ENCODE peak calls at places on chromosomes 13 and 19, in five cellular contexts. One of them, this sample, is unnamed.
A peak's percentile ranks its signal among the peaks of the same experiment; 100 is the strongest.

GRCh38 chr19:13176345-13176744 is 26.1 kb downstream of the IER2 start:
- DNase-seq in GM12878: no peak
- DNase-seq in stomach: no peak
- DNase-seq in tibial nerve: no peak
- DNase-seq in transverse colon: no peak
- DNase-seq in this sample: no peak

GRCh38 chr13:46143239-46143701 is 38.4 kb upstream of the CPB2 start:
- DNase-seq in GM12878: no peak
- DNase-seq in stomach: no peak
- DNase-seq in tibial nerve: no peak
- DNase-seq in transverse colon: no peak
- DNase-seq in this sample: no peak

GRCh38 chr13:39362652-39363390 is 240.2 kb downstream of the LHFPL6 start:
- DNase-seq in GM12878: no peak
- DNase-seq in stomach: no peak
- DNase-seq in tibial nerve: no peak
- DNase-seq in transverse colon: no peak
- DNase-seq in this sample: no peak

GRCh38 chr13:30026093-30026492 is 175.7 kb upstream of the UBL3 start:
- DNase-seq in GM12878: no peak
- DNase-seq in stomach: no peak
- DNase-seq in tibial nerve: no peak
- DNase-seq in transverse colon: no peak
- DNase-seq in this sample: no peak

GRCh38 chr13:23367907-23368306 is 65.6 kb downstream of the SACS start:
- DNase-seq in GM12878: no peak
- DNase-seq in stomach: no peak
- DNase-seq in tibial nerve: no peak
- DNase-seq in transverse colon: no peak
- DNase-seq in this sample: no peak

GRCh38 chr13:32988588-32989256 is 27.5 kb upstream of the KL start:
- DNase-seq in GM12878: no peak
- DNase-seq in stomach: no peak
- DNase-seq in tibial nerve: no peak
- DNase-seq in transverse colon: no peak
- DNase-seq in this sample: no peak

GRCh38 chr13:28273919-28274318 is 135.6 kb downstream of the PAN3 start:
- DNase-seq in GM12878: no peak
- DNase-seq in stomach: no peak
- DNase-seq in tibial nerve: no peak
- DNase-seq in transverse colon: no peak
- DNase-seq in this sample: no peak

GRCh38 chr13:91017031-91017668 is 330.3 kb upstream of the MIR17HG start:
- DNase-seq in GM12878: peak; percentile 9
- DNase-seq in stomach: peak; percentile 28
- DNase-seq in tibial nerve: no peak
- DNase-seq in transverse colon: no peak
- DNase-seq in this sample: no peak

GRCh38 chr13:30529085-30529815 is 63.5 kb upstream of the HMGB1 start:
- DNase-seq in GM12878: peak; percentile 30
- DNase-seq in stomach: no peak
- DNase-seq in tibial nerve: no peak
- DNase-seq in transverse colon: no peak
- DNase-seq in this sample: no peak

GRCh38 chr13:26679945-26680516 is 80.6 kb downstream of the GPR12 start:
- DNase-seq in GM12878: no peak
- DNase-seq in stomach: no peak
- DNase-seq in tibial nerve: no peak
- DNase-seq in transverse colon: no peak
- DNase-seq in this sample: no peak

GRCh38 chr13:27273658-27274425 is 3.2 kb downstream of the RASL11A start:
- DNase-seq in GM12878: no peak
- DNase-seq in stomach: no peak
- DNase-seq in tibial nerve: no peak
- DNase-seq in transverse colon: no peak
- DNase-seq in this sample: no peak

GRCh38 chr13:106597190-106597589 is 29.3 kb upstream of the ARGLU1 start:
- DNase-seq in GM12878: no peak
- DNase-seq in stomach: no peak
- DNase-seq in tibial nerve: peak; percentile 27
- DNase-seq in transverse colon: no peak
- DNase-seq in this sample: no peak

GRCh38 chr19:55173717-55174409 is 6.2 kb downstream of the SYT5 start:
- DNase-seq in GM12878: no peak
- DNase-seq in stomach: peak; percentile 43
- DNase-seq in tibial nerve: no peak
- DNase-seq in transverse colon: peak; percentile 61
- DNase-seq in this sample: no peak

GRCh38 chr13:41547253-41548000 is 90.1 kb downstream of the RGCC start:
- DNase-seq in GM12878: no peak
- DNase-seq in stomach: no peak
- DNase-seq in tibial nerve: peak; percentile 71
- DNase-seq in transverse colon: no peak
- DNase-seq in this sample: no peak

GRCh38 chr13:20525144-20525600 is 485 bp downstream of the CRYL1 start:
- DNase-seq in GM12878: no peak
- DNase-seq in stomach: peak; percentile 41
- DNase-seq in tibial nerve: no peak
- DNase-seq in transverse colon: peak; percentile 57
- DNase-seq in this sample: peak; percentile 66

GRCh38 chr19:49688531-49689132 is 762 bp upstream of the ADM5 start:
- DNase-seq in GM12878: no peak
- DNase-seq in stomach: no peak
- DNase-seq in tibial nerve: no peak
- DNase-seq in transverse colon: no peak
- DNase-seq in this sample: no peak

GRCh38 chr13:91236182-91236581 is 111.3 kb upstream of the MIR17HG start:
- DNase-seq in GM12878: no peak
- DNase-seq in stomach: no peak
- DNase-seq in tibial nerve: no peak
- DNase-seq in transverse colon: no peak
- DNase-seq in this sample: no peak

GRCh38 chr13:44207476-44207875 is 166.1 kb upstream of the SERP2 start:
- DNase-seq in GM12878: no peak
- DNase-seq in stomach: no peak
- DNase-seq in tibial nerve: no peak
- DNase-seq in transverse colon: no peak
- DNase-seq in this sample: no peak

GRCh38 chr19:2547721-2548120 is 71.8 kb downstream of the GADD45B start:
- DNase-seq in GM12878: no peak
- DNase-seq in stomach: no peak
- DNase-seq in tibial nerve: no peak
- DNase-seq in transverse colon: no peak
- DNase-seq in this sample: no peak

GRCh38 chr19:6803036-6803404 is 30.5 kb downstream of the VAV1 start:
- DNase-seq in GM12878: no peak
- DNase-seq in stomach: no peak
- DNase-seq in tibial nerve: no peak
- DNase-seq in transverse colon: no peak
- DNase-seq in this sample: no peak

GRCh38 chr13:84433024-84433423 is 550.8 kb upstream of the SLITRK1 start:
- DNase-seq in GM12878: no peak
- DNase-seq in stomach: no peak
- DNase-seq in tibial nerve: no peak
- DNase-seq in transverse colon: no peak
- DNase-seq in this sample: no peak

GRCh38 chr19:8390617-8390981 is 439 bp downstream of the RAB11B start:
- DNase-seq in GM12878: peak; percentile 63
- DNase-seq in stomach: peak; percentile 98
- DNase-seq in tibial nerve: peak; percentile 97
- DNase-seq in transverse colon: peak; percentile 97
- DNase-seq in this sample: peak; percentile 99

GRCh38 chr19:8389891-8390616 is at the start of gene RAB11B:
- DNase-seq in GM12878: peak; percentile 100
- DNase-seq in stomach: peak; percentile 100
- DNase-seq in tibial nerve: peak; percentile 99
- DNase-seq in transverse colon: peak; percentile 100
- DNase-seq in this sample: peak; percentile 99

GRCh38 chr19:8388612-8388958 is 1.6 kb upstream of the RAB11B start:
- DNase-seq in GM12878: no peak
- DNase-seq in stomach: no peak
- DNase-seq in tibial nerve: no peak
- DNase-seq in transverse colon: no peak
- DNase-seq in this sample: no peak

GRCh38 chr19:8386990-8387389 is 3.2 kb upstream of the RAB11B start:
- DNase-seq in GM12878: no peak
- DNase-seq in stomach: no peak
- DNase-seq in tibial nerve: no peak
- DNase-seq in transverse colon: no peak
- DNase-seq in this sample: no peak

DNA sequence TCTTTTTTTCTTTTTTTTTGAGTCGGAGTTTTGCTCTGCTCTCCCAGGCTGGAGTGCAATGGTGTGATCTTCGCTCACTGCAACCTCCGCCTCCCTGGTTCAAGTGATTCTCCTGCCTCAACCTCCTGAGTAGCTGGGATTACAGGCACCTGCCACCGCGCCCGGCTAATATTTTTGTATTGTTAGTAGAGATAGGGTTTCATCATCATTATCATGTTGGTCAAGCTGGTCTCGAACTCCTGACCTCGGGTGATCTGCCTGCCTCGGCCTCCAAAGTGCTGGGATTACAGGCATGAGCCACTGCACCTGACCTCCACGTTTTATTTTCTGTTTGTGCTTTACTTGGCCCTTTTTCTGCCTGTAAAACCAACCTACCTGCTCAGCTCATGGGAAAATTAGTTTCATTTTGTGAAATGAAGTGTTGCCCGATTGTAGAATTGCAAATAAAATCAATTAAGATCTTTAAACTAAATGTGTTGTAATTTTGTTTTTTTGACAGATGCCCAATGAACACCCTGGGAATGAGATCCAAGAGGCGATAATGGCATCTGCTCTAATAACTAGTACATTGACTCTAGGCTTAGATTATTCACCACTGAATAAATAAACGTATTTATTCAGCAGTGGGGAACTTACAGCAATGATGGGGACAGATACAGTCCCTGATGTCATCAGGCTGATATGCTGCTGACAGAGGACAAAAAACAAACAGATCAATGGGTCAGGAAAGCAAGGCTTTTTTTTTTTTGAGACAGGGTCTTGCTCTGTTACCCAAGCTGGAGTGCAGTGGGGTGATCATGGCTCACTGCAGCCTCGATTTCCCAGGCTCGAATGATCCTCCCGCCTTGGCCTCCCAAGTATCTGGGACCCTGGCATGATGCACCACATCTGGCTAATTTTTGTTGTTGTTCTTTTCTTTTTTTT is 2.2 kb upstream of the RAB11B start:
- DNase-seq in GM12878: no peak
- DNase-seq in stomach: no peak
- DNase-seq in tibial nerve: no peak
- DNase-seq in transverse colon: no peak
- DNase-seq in this sample: no peak
- TF ChIP-seq EP300 in GM12878: no peak
- TF ChIP-seq EP300 in stomach: no peak
- TF ChIP-seq EP300 in tibial nerve: no peak
- TF ChIP-seq EP300 in transverse colon: no peak
- TF ChIP-seq EP300 in this sample: no peak

GRCh38 chr13:86741762-86742285 is 929.3 kb upstream of the SLITRK5 start:
- DNase-seq in GM12878: no peak
- DNase-seq in stomach: no peak
- DNase-seq in tibial nerve: no peak
- DNase-seq in transverse colon: no peak
- DNase-seq in this sample: no peak
- TF ChIP-seq CTCF in GM12878: no peak
- TF ChIP-seq CTCF in stomach: no peak
- TF ChIP-seq CTCF in tibial nerve: no peak
- TF ChIP-seq CTCF in transverse colon: no peak
- TF ChIP-seq CTCF in this sample: no peak

GRCh38 chr19:18439025-18439909 is 1.3 kb upstream of the ISYNA1 start:
- DNase-seq in GM12878: no peak
- DNase-seq in stomach: peak; percentile 58
- DNase-seq in tibial nerve: no peak
- DNase-seq in transverse colon: no peak
- DNase-seq in this sample: no peak

GRCh38 chr19:18436651-18437478 is 1.1 kb downstream of the ISYNA1 start:
- DNase-seq in GM12878: no peak
- DNase-seq in stomach: peak; percentile 75
- DNase-seq in tibial nerve: no peak
- DNase-seq in transverse colon: peak; percentile 86
- DNase-seq in this sample: no peak

GRCh38 chr19:18437481-18438330 is at the start of gene ISYNA1:
- DNase-seq in GM12878: no peak
- DNase-seq in stomach: peak; percentile 62
- DNase-seq in tibial nerve: no peak
- DNase-seq in transverse colon: peak; percentile 62
- DNase-seq in this sample: no peak

GRCh38 chr19:18439910-18440237 is 1.9 kb upstream of the ISYNA1 start:
- DNase-seq in GM12878: no peak
- DNase-seq in stomach: no peak
- DNase-seq in tibial nerve: no peak
- DNase-seq in transverse colon: no peak
- DNase-seq in this sample: no peak

DNA sequence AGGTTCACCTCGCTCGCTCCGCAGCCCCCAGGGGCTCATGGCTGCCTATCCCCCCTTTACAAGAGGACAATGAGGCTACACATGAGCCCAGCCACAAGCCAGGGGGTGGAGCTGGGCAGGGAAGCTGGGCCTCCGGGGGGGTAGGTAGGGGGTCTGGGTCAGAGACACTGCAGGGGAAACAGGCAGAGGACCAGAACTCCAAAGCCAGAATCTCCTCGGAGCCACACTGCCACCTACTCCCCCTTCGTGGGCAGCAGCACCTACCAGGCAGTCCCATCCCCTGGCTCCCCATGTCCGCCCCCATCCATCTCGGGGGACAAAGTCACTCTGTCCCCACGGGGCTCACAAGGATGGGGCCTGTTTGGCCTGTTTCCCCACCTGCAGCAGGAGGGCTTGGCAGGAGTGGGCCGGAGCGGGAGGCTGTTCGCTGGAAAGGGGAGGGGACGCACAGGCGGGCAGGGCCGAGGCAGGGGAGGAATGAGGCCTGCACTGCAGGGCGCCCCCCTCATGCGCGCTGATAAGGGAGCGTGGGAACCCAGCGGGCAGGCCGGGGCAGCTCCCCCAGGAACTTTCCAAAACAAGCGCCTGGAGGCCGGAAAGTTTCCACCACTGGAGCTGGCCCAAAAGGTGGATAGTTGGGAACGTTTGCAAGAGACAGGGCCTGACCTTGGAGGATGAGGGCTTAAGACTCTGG is 545 bp upstream of the ISYNA1 start:
- DNase-seq in GM12878: no peak
- DNase-seq in stomach: no peak
- DNase-seq in tibial nerve: no peak
- DNase-seq in transverse colon: no peak
- DNase-seq in this sample: peak; percentile 85
- TF ChIP-seq EP300 in GM12878: no peak
- TF ChIP-seq EP300 in stomach: no peak
- TF ChIP-seq EP300 in tibial nerve: no peak
- TF ChIP-seq EP300 in transverse colon: no peak
- TF ChIP-seq EP300 in this sample: no peak

DNA sequence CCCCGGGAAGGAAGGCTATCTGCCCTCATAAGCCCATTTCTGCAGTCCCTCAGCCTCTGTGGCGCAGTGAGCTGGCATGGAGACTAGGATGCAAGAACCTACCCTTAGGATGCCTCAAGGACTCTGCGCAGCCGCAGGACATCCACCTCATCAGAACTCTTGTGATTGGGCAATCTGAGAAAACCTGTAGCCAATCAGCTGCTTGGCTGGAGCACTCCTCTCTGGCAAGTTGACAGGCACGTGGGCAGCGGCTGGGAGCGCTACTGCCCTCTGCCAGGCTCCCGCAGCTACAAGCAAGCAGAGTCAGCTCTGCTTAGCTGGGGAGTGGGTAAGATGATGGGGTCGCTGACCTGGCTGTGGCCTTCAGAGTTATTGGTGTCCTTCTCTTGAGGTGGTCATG is 1.5 kb upstream of the ECSIT start:
- DNase-seq in GM12878: no peak
- DNase-seq in stomach: peak; percentile 80
- DNase-seq in tibial nerve: no peak
- DNase-seq in transverse colon: peak; percentile 80
- DNase-seq in this sample: no peak
- TF ChIP-seq CTCF in GM12878: no peak
- TF ChIP-seq CTCF in stomach: no peak
- TF ChIP-seq CTCF in tibial nerve: no peak
- TF ChIP-seq CTCF in transverse colon: no peak
- TF ChIP-seq CTCF in this sample: no peak